ENCODE peak calls at places on chromosome 9, in nine cellular contexts. M is body of pancreas, I is heart left ventricle, F is K562, E is ovary, L is Peyer's patch, T is esophagus squamous epithelium, Q is HepG2, U is upper lobe of left lung. G is an unnamed sample.

GRCh38 chr9:38048319-38048969 is 20.6 kb downstream of the SHB start:
- DNase-seq in M (no peak), U (no peak), Q (no peak), F (no peak), E (no peak), I (no peak), L (no peak), T (no peak), G (no peak)

GRCh38 chr9:27423919-27424710 is 100.0 kb upstream of the IFNK start:
- DNase-seq in E (no peak), T (no peak), F (no peak), U (no peak), Q (no peak), M (no peak), L (no peak), I (no peak), G (no peak)

GRCh38 chr9:18675973-18676372 is 202.0 kb downstream of the ADAMTSL1 start:
- DNase-seq in M (no peak), E (no peak), F (no peak), U (no peak), I (no peak), L (no peak), Q (no peak), T (no peak), G (no peak)

GRCh38 chr9:113005777-113006176 is 6.2 kb downstream of the ZNF883 start:
- DNase-seq in M (no peak), U (no peak), I (no peak), F (no peak), T (no peak), L (no peak), Q (no peak), E (no peak), G (no peak)

GRCh38 chr9:37529111-37529510 is 43.4 kb downstream of the POLR1E start:
- DNase-seq in T (no peak), F (no peak), L (no peak), E (no peak), Q (no peak), U (peak), I (no peak), M (no peak), G (no peak)

GRCh38 chr9:35686222-35687203 is 3.2 kb downstream of the TPM2 start:
- DNase-seq in I (no peak), T (no peak), F (no peak), U (no peak), E (no peak), Q (no peak), M (no peak), L (no peak), G (no peak)

GRCh38 chr9:114869845-114870244 is 60.5 kb downstream of the TNFSF8 start:
- DNase-seq in U (no peak), M (no peak), I (no peak), Q (peak), L (peak), F (no peak), T (no peak), E (no peak), G (no peak)

GRCh38 chr9:105088088-105088487 is 156.4 kb upstream of the SLC44A1 start:
- DNase-seq in T (no peak), M (peak), E (no peak), I (no peak), F (no peak), Q (no peak), U (no peak), L (no peak), G (no peak)

GRCh38 chr9:114100536-114100935 is 1.4 kb upstream of the KIF12 start:
- DNase-seq in E (no peak), Q (no peak), U (no peak), L (no peak), M (no peak), I (no peak), F (no peak), T (no peak), G (no peak)

GRCh38 chr9:135204177-135204576 is 116.7 kb downstream of the OLFM1 start:
- DNase-seq in L (no peak), M (no peak), I (no peak), E (no peak), Q (no peak), U (no peak), F (no peak), T (no peak), G (no peak)

GRCh38 chr9:37625262-37626147 is 25.2 kb upstream of the FRMPD1 start:
- DNase-seq in I (no peak), Q (no peak), T (no peak), F (no peak), U (no peak), L (no peak), M (no peak), E (no peak), G (no peak)

GRCh38 chr9:81753436-81753835 is 64.1 kb upstream of the TLE1 start:
- DNase-seq in I (no peak), L (no peak), E (no peak), Q (no peak), M (no peak), T (no peak), F (no peak), U (no peak), G (no peak)

GRCh38 chr9:113375057-113376023 is 1.4 kb downstream of the HDHD3 start:
- DNase-seq in I (no peak), L (peak), Q (no peak), U (no peak), E (no peak), F (no peak), T (no peak), M (peak), G (no peak)

GRCh38 chr9:33106827-33107621 is 30.6 kb upstream of the SMU1 start:
- DNase-seq in F (peak), L (no peak), U (peak), E (no peak), T (no peak), Q (no peak), M (peak), I (peak), G (peak)

GRCh38 chr9:21549251-21549765 is 67.2 kb upstream of the IFNE start:
- DNase-seq in L (no peak), F (no peak), T (no peak), U (no peak), I (no peak), E (no peak), Q (no peak), M (peak), G (no peak)

GRCh38 chr9:80320480-80320879 is 748.7 kb downstream of the TLE4 start:
- DNase-seq in M (no peak), Q (no peak), I (no peak), E (no peak), F (no peak), U (no peak), L (no peak), T (no peak), G (no peak)

GRCh38 chr9:136087741-136088480 is 7.2 kb downstream of the NACC2 start:
- DNase-seq in T (no peak), F (no peak), I (peak), U (peak), L (peak), E (peak), M (no peak), Q (no peak), G (no peak)

GRCh38 chr9:99023831-99024230 is 80.1 kb downstream of the COL15A1 start:
- DNase-seq in F (no peak), E (peak), U (no peak), Q (no peak), I (no peak), M (peak), L (no peak), T (no peak), G (no peak)

GRCh38 chr9:90307177-90307833 is 335.3 kb downstream of the DIRAS2 start:
- DNase-seq in T (no peak), L (no peak), F (no peak), U (no peak), I (no peak), Q (no peak), M (peak), E (no peak), G (no peak)

GRCh38 chr9:86557063-86557766 is 203.0 kb upstream of the TUT7 start:
- DNase-seq in M (peak), U (no peak), F (no peak), E (no peak), I (no peak), T (no peak), L (no peak), Q (no peak), G (no peak)

GRCh38 chr9:13430717-13431116 is 151.2 kb upstream of the MPDZ start:
- DNase-seq in M (no peak), U (no peak), L (no peak), E (no peak), F (no peak), Q (no peak), T (no peak), I (no peak), G (no peak)

GRCh38 chr9:24961787-24962186 is 416.1 kb upstream of the IZUMO3 start:
- DNase-seq in F (no peak), M (no peak), Q (no peak), U (no peak), T (no peak), I (no peak), L (no peak), E (no peak), G (no peak)

GRCh38 chr9:126880226-126880946 is 19.9 kb downstream of the ZBTB34 start:
- DNase-seq in M (no peak), U (no peak), T (no peak), F (no peak), E (no peak), Q (no peak), L (no peak), I (no peak), G (no peak)

DNA sequence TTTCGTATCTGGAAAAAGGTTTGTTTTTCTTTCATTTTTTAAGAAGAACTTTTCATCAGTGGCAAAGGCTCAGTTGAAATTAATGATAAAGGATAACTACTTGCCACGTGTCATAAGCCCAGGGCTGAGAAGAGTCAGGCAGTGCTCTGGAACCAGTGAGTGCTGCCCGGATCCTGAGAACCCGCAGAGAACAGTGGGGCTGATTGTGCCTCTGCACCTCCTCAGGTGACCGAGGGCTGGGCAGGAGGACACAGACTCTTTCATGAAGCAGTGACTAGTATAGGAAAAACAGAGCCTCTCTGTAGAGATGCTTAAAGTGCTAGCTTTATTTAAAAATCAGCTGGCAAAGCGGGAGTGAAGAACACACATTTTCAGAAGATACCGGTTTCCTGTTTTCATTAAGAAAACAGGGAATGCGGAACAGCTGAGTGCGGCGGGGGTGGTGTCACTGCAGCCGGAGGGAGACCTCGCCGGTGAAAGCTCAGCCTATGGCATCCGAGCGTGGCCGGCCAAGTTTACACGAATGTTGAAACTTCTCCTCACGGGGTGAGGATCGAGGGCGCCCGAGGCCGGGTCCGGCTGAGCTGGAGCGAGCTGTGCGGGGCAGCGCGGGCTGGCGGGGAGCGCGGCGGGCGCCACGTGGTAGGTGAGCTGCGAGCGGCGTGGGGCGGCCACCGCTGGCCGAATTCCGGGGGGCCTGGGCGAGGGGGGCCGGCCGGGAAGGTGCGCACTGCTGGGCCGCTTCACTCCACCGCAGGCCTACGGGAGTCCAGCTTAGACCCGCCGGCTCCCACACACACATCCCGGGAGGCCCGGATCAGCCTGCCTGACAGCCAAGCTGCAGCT is 134.7 kb upstream of the DMRT1 start:
- DNase-seq in I (peak), F (peak), E (peak), U (peak), L (peak), M (peak), T (no peak), Q (peak), G (peak)
- TF ChIP-seq POLR2A in I (no peak), F (no peak), E (no peak), U (no peak), L (no peak), M (peak), T (no peak), Q (peak), G (no peak)

DNA sequence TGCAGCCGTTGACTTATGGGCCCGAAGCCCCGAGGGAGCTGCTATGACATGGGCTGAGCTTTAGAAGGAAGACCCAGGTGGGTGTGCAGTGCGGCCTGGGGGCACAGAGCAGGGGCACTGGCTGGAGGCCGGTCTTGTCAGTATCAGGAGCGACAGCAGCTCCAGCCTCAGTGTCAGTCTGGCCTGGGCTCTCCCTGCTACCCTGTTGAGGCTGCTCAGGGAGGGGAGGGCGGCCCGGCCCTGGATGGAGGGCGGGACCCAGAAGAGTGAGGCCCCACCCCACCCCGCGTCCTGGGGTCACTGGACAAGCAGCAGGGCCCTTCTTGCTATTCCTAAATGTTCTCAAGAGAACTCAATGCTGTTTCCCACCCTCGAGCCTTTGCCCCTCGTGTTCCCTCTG is 18.0 kb downstream of the GFI1B start:
- DNase-seq in E (no peak), Q (no peak), L (peak), M (no peak), U (peak), I (no peak), F (peak), T (no peak), G (no peak)
- TF ChIP-seq POLR2A in E (no peak), Q (no peak), L (no peak), M (no peak), U (no peak), I (no peak), F (no peak), T (no peak), G (no peak)

DNA sequence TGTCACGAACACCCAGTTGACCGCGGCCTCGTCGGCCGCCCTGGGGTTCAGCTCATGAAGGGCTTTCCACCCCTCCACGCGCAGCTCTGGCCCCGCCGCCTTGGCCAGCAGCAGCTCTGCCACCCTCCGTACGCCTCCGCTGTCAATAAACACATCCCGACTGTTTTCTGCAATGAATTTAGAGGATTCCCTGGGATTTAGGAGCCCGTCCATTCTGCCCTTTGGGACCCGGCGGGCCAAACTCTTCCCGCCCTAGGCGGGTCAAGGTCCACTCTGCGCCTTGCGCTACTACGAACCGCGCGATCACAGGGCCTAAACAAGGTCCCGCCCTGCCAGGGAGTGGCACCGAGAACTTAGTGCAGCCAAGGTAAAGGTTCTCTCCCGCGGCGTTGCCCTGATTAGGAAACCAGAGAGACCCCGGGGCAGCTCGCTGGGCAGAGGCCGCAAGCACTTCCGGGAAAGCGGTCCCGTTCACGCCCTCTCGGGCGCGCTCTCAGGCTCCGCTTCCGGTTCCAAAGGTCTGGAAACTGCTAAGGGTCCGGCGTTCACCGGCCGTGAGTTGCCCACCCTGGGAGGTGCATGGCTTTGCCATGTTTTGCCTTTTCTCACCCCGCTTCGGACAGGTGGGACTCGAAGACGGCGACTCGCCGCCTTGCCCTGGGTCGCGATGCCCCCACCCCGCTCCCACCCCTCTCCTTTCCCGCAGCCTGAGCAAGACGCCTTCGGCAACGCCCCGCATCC is 23.6 kb downstream of the HNRNPK start:
- DNase-seq in F (peak), L (peak), Q (peak), U (peak), I (peak), T (no peak), M (peak), E (peak), G (peak)
- TF ChIP-seq POLR2A in F (peak), L (peak), Q (peak), U (no peak), I (no peak), T (no peak), M (peak), E (no peak), G (no peak)

DNA sequence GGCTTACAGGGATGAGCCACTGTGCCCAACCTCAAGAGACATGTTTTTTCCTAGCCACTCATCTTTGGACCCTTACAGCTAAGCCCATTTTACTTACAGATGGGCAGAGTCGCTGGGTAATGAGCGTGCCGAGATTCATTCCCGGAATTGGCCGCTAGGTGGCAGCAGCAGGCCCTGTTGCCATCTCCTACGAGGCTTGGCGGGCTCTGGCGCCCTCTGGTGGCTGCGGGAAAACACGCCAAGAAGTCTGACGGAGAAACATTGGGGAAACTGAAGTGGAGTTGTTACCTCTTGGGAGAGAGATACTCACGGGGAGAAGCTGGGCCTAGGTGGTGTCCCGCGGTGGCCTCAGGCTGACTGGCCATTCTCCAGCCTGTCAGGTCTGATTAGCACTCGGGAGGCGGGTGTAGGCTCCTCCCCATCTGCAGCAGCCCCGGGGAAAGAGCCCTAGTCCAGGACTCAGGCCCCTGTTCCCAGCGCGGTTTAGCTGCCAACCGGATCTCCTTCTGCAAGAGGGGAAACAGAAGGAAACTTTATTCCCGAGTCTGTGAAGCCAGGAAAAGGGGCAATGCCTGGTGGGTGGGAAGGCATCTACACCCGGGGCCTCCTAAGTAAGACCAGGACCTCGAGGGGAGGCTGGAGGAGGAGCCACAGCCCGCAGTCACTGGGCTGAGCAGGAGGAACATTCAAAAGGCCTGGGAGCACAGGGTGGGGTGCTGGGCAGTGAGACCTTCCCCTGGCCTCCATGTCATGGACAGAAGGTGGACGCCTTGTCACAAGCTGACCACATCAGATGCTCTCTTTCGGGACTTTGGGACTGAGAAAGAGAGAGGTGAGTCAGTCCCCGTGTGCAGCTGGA is 9.7 kb downstream of the PTGES2 start:
- DNase-seq in L (peak), F (peak), E (peak), Q (peak), M (peak), I (peak), T (peak), U (peak), G (peak)
- TF ChIP-seq POLR2A in L (no peak), F (no peak), E (peak), Q (no peak), M (no peak), I (no peak), T (no peak), U (no peak), G (no peak)

GRCh38 chr9:133113163-133113927 is 7.7 kb downstream of the RALGDS start:
- DNase-seq in L (peak), M (peak), F (no peak), Q (no peak), U (peak), I (peak), T (no peak), E (peak), G (no peak)
- TF ChIP-seq POLR2A in L (no peak), M (no peak), F (no peak), Q (no peak), U (no peak), I (no peak), T (no peak), E (no peak), G (no peak)

DNA sequence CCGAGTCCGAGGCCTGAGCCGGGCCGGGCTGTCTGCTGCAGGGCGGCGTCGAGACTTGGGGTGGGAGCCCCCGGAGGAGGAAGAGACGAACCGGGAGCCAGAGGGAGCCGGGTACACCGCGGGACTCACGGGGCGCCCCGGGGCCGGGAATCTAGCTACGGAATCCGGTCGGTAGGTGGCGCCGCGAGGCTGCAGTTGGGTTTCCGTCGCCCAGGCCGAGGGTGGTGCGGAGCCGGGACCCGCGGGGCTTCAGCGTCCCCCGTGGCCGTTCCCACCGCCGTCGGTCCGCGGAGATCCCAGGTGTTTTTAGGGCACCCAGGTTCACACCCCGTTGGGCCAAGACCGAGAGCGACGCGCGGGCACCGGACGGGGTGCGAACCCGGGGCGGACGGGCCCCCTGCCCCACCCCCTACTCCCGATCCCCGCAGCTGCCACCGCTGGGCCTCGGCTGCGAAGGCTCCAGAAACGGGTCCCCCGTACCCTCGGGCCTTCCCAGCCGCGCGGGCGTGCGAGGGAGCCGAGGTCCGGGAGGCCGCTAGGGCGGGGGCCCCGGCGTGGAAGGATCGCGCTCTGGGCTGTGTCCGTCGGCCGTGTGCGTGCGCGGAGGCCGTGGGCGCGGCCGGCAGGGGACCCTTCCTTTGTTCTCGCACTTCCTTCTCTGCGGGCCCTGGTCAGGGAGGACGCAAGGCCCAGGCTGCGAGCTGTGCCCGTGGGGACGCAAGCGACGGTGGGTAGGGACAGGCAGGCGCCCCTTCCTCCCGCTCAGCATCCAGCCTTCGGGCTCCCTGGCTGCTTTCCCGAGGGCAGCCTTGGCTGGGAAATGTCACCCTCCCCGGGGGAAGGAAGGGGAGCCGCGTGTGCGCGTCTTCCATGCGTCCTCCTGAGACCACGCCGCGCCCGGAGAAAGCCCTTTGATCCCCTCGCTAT is 146.6 kb downstream of the GAPVD1 start:
- DNase-seq in T (no peak), E (peak), U (peak), F (peak), I (peak), L (peak), Q (peak), M (peak), G (peak)
- TF ChIP-seq POLR2A in T (no peak), E (peak), U (no peak), F (no peak), I (no peak), L (no peak), Q (no peak), M (no peak), G (no peak)

G was measured in breast epithelium.